ENCODE peak calls at places on chromosomes 2 and 18, in four cellular contexts. One of them, this sample, is unnamed.

GRCh38 chr2:135164431-135164830 is 112.3 kb downstream of the RAB3GAP1 start:
- DNase-seq in A549: peak
- DNase-seq in Kasumi-1: no peak
- DNase-seq in RPMI8226: no peak
- DNase-seq in this sample: no peak

GRCh38 chr2:175446201-175446600 is 264.7 kb upstream of the ATP5MC3 start:
- DNase-seq in A549: no peak
- DNase-seq in Kasumi-1: no peak
- DNase-seq in RPMI8226: no peak
- DNase-seq in this sample: no peak

GRCh38 chr2:81206216-81206615 is 901.7 kb upstream of the LRRTM1 start:
- DNase-seq in A549: no peak
- DNase-seq in RPMI8226: no peak
- DNase-seq in Kasumi-1: no peak
- DNase-seq in this sample: no peak

GRCh38 chr2:203567786-203568185 is 32.7 kb upstream of the RAPH1 start:
- DNase-seq in Kasumi-1: no peak
- DNase-seq in RPMI8226: no peak
- DNase-seq in A549: no peak
- DNase-seq in this sample: no peak

GRCh38 chr2:11615209-11615608 is 54.8 kb downstream of the NTSR2 start:
- DNase-seq in RPMI8226: no peak
- DNase-seq in A549: no peak
- DNase-seq in Kasumi-1: no peak
- DNase-seq in this sample: no peak

GRCh38 chr2:14194233-14194632 is 438.3 kb upstream of the LRATD1 start:
- DNase-seq in Kasumi-1: no peak
- DNase-seq in A549: no peak
- DNase-seq in RPMI8226: no peak
- DNase-seq in this sample: no peak

GRCh38 chr2:1664698-1665097 is 79.6 kb downstream of the PXDN start:
- DNase-seq in RPMI8226: no peak
- DNase-seq in Kasumi-1: no peak
- DNase-seq in A549: no peak
- DNase-seq in this sample: no peak

GRCh38 chr2:222613715-222614331 is 42.1 kb downstream of the FARSB start:
- DNase-seq in Kasumi-1: peak
- DNase-seq in A549: peak
- DNase-seq in RPMI8226: peak
- DNase-seq in this sample: peak

GRCh38 chr2:108889907-108890306 is 99.1 kb downstream of the EDAR start:
- DNase-seq in A549: no peak
- DNase-seq in Kasumi-1: no peak
- DNase-seq in RPMI8226: no peak
- DNase-seq in this sample: no peak

GRCh38 chr2:1800716-1801388 is 56.5 kb upstream of the PXDN start:
- DNase-seq in RPMI8226: no peak
- DNase-seq in Kasumi-1: no peak
- DNase-seq in A549: no peak
- DNase-seq in this sample: no peak

GRCh38 chr2:161412346-161412745 is 3.8 kb upstream of the TBR1 start:
- DNase-seq in Kasumi-1: peak
- DNase-seq in A549: no peak
- DNase-seq in RPMI8226: no peak
- DNase-seq in this sample: no peak

GRCh38 chr2:99850076-99850710 is 292.2 kb downstream of the AFF3 start:
- DNase-seq in A549: peak
- DNase-seq in RPMI8226: no peak
- DNase-seq in Kasumi-1: no peak
- DNase-seq in this sample: no peak

GRCh38 chr2:197073701-197074433 is 147.4 kb upstream of the PGAP1 start:
- DNase-seq in A549: no peak
- DNase-seq in RPMI8226: no peak
- DNase-seq in Kasumi-1: no peak
- DNase-seq in this sample: no peak

GRCh38 chr2:74399785-74400184 is 19.7 kb upstream of the DCTN1 start:
- DNase-seq in RPMI8226: peak
- DNase-seq in A549: peak
- DNase-seq in Kasumi-1: peak
- DNase-seq in this sample: peak

GRCh38 chr2:226790006-226790405 is 9.6 kb downstream of the IRS1 start:
- DNase-seq in RPMI8226: no peak
- DNase-seq in Kasumi-1: no peak
- DNase-seq in A549: no peak
- DNase-seq in this sample: no peak

GRCh38 chr18:56257215-56257614 is 381.2 kb downstream of the TXNL1 start:
- DNase-seq in A549: peak
- DNase-seq in RPMI8226: peak
- DNase-seq in Kasumi-1: peak
- DNase-seq in this sample: no peak

GRCh38 chr2:231614559-231615057 is 21.9 kb downstream of the TEX44 start:
- DNase-seq in Kasumi-1: peak
- DNase-seq in RPMI8226: peak
- DNase-seq in A549: no peak
- DNase-seq in this sample: peak

GRCh38 chr2:85329181-85329651 is 1.4 kb upstream of the TGOLN2 start:
- DNase-seq in A549: no peak
- DNase-seq in RPMI8226: no peak
- DNase-seq in Kasumi-1: no peak
- DNase-seq in this sample: no peak

GRCh38 chr2:20579866-20580265 is 71.0 kb downstream of the HS1BP3 start:
- DNase-seq in A549: no peak
- DNase-seq in RPMI8226: no peak
- DNase-seq in Kasumi-1: no peak
- DNase-seq in this sample: no peak

GRCh38 chr2:199818001-199818400 is 33.0 kb downstream of the FTCDNL1 start:
- DNase-seq in RPMI8226: no peak
- DNase-seq in Kasumi-1: no peak
- DNase-seq in A549: no peak
- DNase-seq in this sample: no peak

GRCh38 chr2:102761763-102762162 is at the start of gene TMEM182:
- DNase-seq in A549: no peak
- DNase-seq in RPMI8226: no peak
- DNase-seq in Kasumi-1: no peak
- DNase-seq in this sample: no peak

GRCh38 chr18:60040966-60041365 is 141.2 kb downstream of the PMAIP1 start:
- DNase-seq in Kasumi-1: no peak
- DNase-seq in A549: no peak
- DNase-seq in RPMI8226: no peak
- DNase-seq in this sample: no peak

GRCh38 chr18:48787523-48788151 is 163.1 kb downstream of the SMAD7 start:
- DNase-seq in Kasumi-1: no peak
- DNase-seq in A549: no peak
- DNase-seq in RPMI8226: no peak
- DNase-seq in this sample: no peak

GRCh38 chr2:144975881-144976280 is 456.0 kb upstream of the ZEB2 start:
- DNase-seq in RPMI8226: no peak
- DNase-seq in A549: no peak
- DNase-seq in Kasumi-1: no peak
- DNase-seq in this sample: no peak

GRCh38 chr2:232384466-232384865 is 5.9 kb downstream of the ALPP start:
- DNase-seq in A549: no peak
- DNase-seq in RPMI8226: no peak
- DNase-seq in Kasumi-1: no peak
- DNase-seq in this sample: no peak

GRCh38 chr2:174593574-174594203 is 3.9 kb downstream of the WIPF1 start:
- DNase-seq in Kasumi-1: peak
- DNase-seq in A549: no peak
- DNase-seq in RPMI8226: peak
- DNase-seq in this sample: peak

GRCh38 chr2:221844966-221845365 is 272.9 kb upstream of the EPHA4 start:
- DNase-seq in Kasumi-1: no peak
- DNase-seq in RPMI8226: no peak
- DNase-seq in A549: no peak
- DNase-seq in this sample: no peak

GRCh38 chr18:27599202-27599829 is 414.2 kb upstream of the CHST9 start:
- DNase-seq in RPMI8226: peak
- DNase-seq in A549: peak
- DNase-seq in Kasumi-1: peak
- DNase-seq in this sample: peak

GRCh38 chr2:236819275-236820002 is 249.8 kb downstream of the ACKR3 start:
- DNase-seq in A549: no peak
- DNase-seq in RPMI8226: no peak
- DNase-seq in Kasumi-1: no peak
- DNase-seq in this sample: no peak

GRCh38 chr2:58664523-58665155 is 423.5 kb upstream of the FANCL start:
- DNase-seq in Kasumi-1: no peak
- DNase-seq in RPMI8226: no peak
- DNase-seq in A549: no peak
- DNase-seq in this sample: no peak

GRCh38 chr2:112920923-112921532 is 10.1 kb downstream of the IL37 start:
- DNase-seq in Kasumi-1: no peak
- DNase-seq in A549: peak
- DNase-seq in RPMI8226: no peak
- DNase-seq in this sample: no peak

This sample was measured in Karpas-422.